ENCODE peak calls at places on chromosomes 13 and 19, in six cellular contexts. One of them, this sample, is unnamed.

GRCh38 chr13:103386341-103386740 is 320.1 kb upstream of the SLC10A2 start:
- DNase-seq in neural progenitor cell: no peak
- DNase-seq in heart left ventricle: no peak
- DNase-seq in adrenal gland: peak; percentile 67
- DNase-seq in left ventricle myocardium inferior: no peak
- DNase-seq in dorsolateral prefrontal cortex: no peak
- DNase-seq in this sample: no peak

GRCh38 chr13:106471957-106472543 is 63.4 kb downstream of the EFNB2 start:
- DNase-seq in left ventricle myocardium inferior: no peak
- DNase-seq in heart left ventricle: no peak
- DNase-seq in dorsolateral prefrontal cortex: no peak
- DNase-seq in neural progenitor cell: peak; percentile 78
- DNase-seq in adrenal gland: peak; percentile 65
- DNase-seq in this sample: no peak

GRCh38 chr19:52102163-52102562 is 6.6 kb upstream of the ZNF841 start:
- DNase-seq in left ventricle myocardium inferior: no peak
- DNase-seq in neural progenitor cell: no peak
- DNase-seq in adrenal gland: no peak
- DNase-seq in heart left ventricle: no peak
- DNase-seq in dorsolateral prefrontal cortex: no peak
- DNase-seq in this sample: no peak

GRCh38 chr13:76808927-76809326 is 77.3 kb downstream of the KCTD12 start:
- DNase-seq in left ventricle myocardium inferior: no peak
- DNase-seq in adrenal gland: no peak
- DNase-seq in neural progenitor cell: no peak
- DNase-seq in dorsolateral prefrontal cortex: no peak
- DNase-seq in heart left ventricle: no peak
- DNase-seq in this sample: no peak

GRCh38 chr19:34120846-34121639 is 51.3 kb upstream of the LSM14A start:
- DNase-seq in heart left ventricle: no peak
- DNase-seq in neural progenitor cell: peak; percentile 60
- DNase-seq in left ventricle myocardium inferior: no peak
- DNase-seq in adrenal gland: peak; percentile 41
- DNase-seq in dorsolateral prefrontal cortex: no peak
- DNase-seq in this sample: no peak

GRCh38 chr13:48258002-48258401 is 25.0 kb downstream of the ITM2B start:
- DNase-seq in left ventricle myocardium inferior: no peak
- DNase-seq in neural progenitor cell: no peak
- DNase-seq in adrenal gland: no peak
- DNase-seq in heart left ventricle: no peak
- DNase-seq in dorsolateral prefrontal cortex: no peak
- DNase-seq in this sample: no peak

GRCh38 chr13:112642061-112642460 is 47.8 kb upstream of the ATP11A start:
- DNase-seq in heart left ventricle: no peak
- DNase-seq in left ventricle myocardium inferior: no peak
- DNase-seq in neural progenitor cell: no peak
- DNase-seq in adrenal gland: no peak
- DNase-seq in dorsolateral prefrontal cortex: no peak
- DNase-seq in this sample: peak; percentile 53

GRCh38 chr13:79392882-79393563 is 13.0 kb downstream of the RBM26 start:
- DNase-seq in neural progenitor cell: no peak
- DNase-seq in left ventricle myocardium inferior: no peak
- DNase-seq in heart left ventricle: no peak
- DNase-seq in adrenal gland: no peak
- DNase-seq in dorsolateral prefrontal cortex: no peak
- DNase-seq in this sample: no peak

GRCh38 chr13:105333416-105333815 is 1202.0 kb downstream of the EFNB2 start:
- DNase-seq in dorsolateral prefrontal cortex: no peak
- DNase-seq in adrenal gland: no peak
- DNase-seq in left ventricle myocardium inferior: no peak
- DNase-seq in neural progenitor cell: no peak
- DNase-seq in heart left ventricle: no peak
- DNase-seq in this sample: no peak

GRCh38 chr13:39952244-39953233 is 297.1 kb downstream of the COG6 start:
- DNase-seq in left ventricle myocardium inferior: no peak
- DNase-seq in dorsolateral prefrontal cortex: no peak
- DNase-seq in heart left ventricle: no peak
- DNase-seq in adrenal gland: no peak
- DNase-seq in neural progenitor cell: no peak
- DNase-seq in this sample: no peak

GRCh38 chr13:81874253-81874652 is 1533.3 kb upstream of the SPRY2 start:
- DNase-seq in heart left ventricle: no peak
- DNase-seq in adrenal gland: no peak
- DNase-seq in neural progenitor cell: no peak
- DNase-seq in dorsolateral prefrontal cortex: no peak
- DNase-seq in left ventricle myocardium inferior: no peak
- DNase-seq in this sample: no peak

GRCh38 chr13:49023441-49023840 is 47.7 kb downstream of the FNDC3A start:
- DNase-seq in neural progenitor cell: no peak
- DNase-seq in adrenal gland: no peak
- DNase-seq in heart left ventricle: no peak
- DNase-seq in dorsolateral prefrontal cortex: no peak
- DNase-seq in left ventricle myocardium inferior: no peak
- DNase-seq in this sample: no peak

GRCh38 chr19:29671393-29672076 is 6.3 kb downstream of the PLEKHF1 start:
- DNase-seq in neural progenitor cell: no peak
- DNase-seq in dorsolateral prefrontal cortex: no peak
- DNase-seq in heart left ventricle: no peak
- DNase-seq in left ventricle myocardium inferior: peak; percentile 68
- DNase-seq in adrenal gland: no peak
- DNase-seq in this sample: peak; percentile 67
- TF ChIP-seq CTCF in neural progenitor cell: no peak
- TF ChIP-seq CTCF in dorsolateral prefrontal cortex: no peak
- TF ChIP-seq CTCF in heart left ventricle: no peak
- TF ChIP-seq CTCF in left ventricle myocardium inferior: peak; percentile 57
- TF ChIP-seq CTCF in adrenal gland: no peak
- TF ChIP-seq CTCF in this sample: no peak

GRCh38 chr13:100176781-100177389 is 88.0 kb downstream of the PCCA start:
- DNase-seq in heart left ventricle: no peak
- DNase-seq in adrenal gland: no peak
- DNase-seq in dorsolateral prefrontal cortex: no peak
- DNase-seq in left ventricle myocardium inferior: no peak
- DNase-seq in neural progenitor cell: peak; percentile 30
- DNase-seq in this sample: no peak
- H3K27me3 ChIP-seq in heart left ventricle: no peaks in the 10 kb centered on the region
- H3K27me3 ChIP-seq in adrenal gland: no peaks in the 10 kb centered on the region
- H3K27me3 ChIP-seq in dorsolateral prefrontal cortex: no peaks in the 10 kb centered on the region
- H3K27me3 ChIP-seq in left ventricle myocardium inferior: no peaks in the 10 kb centered on the region
- H3K27me3 ChIP-seq in neural progenitor cell: no peaks in the 10 kb centered on the region
- H3K27me3 ChIP-seq in this sample: no peaks in the 10 kb centered on the region

GRCh38 chr13:109123971-109124370 is 494.6 kb downstream of the MYO16 start:
- DNase-seq in neural progenitor cell: peak; percentile 28
- DNase-seq in left ventricle myocardium inferior: no peak
- DNase-seq in dorsolateral prefrontal cortex: no peak
- DNase-seq in adrenal gland: no peak
- DNase-seq in heart left ventricle: no peak
- DNase-seq in this sample: no peak
- TF ChIP-seq CTCF in neural progenitor cell: peak; percentile 19
- TF ChIP-seq CTCF in left ventricle myocardium inferior: no peak
- TF ChIP-seq CTCF in dorsolateral prefrontal cortex: no peak
- TF ChIP-seq CTCF in adrenal gland: no peak
- TF ChIP-seq CTCF in heart left ventricle: no peak
- TF ChIP-seq CTCF in this sample: no peak

GRCh38 chr13:99071666-99072065 is 93.8 kb upstream of the DOCK9 start:
- DNase-seq in left ventricle myocardium inferior: no peak
- DNase-seq in dorsolateral prefrontal cortex: no peak
- DNase-seq in neural progenitor cell: no peak
- DNase-seq in heart left ventricle: no peak
- DNase-seq in adrenal gland: no peak
- DNase-seq in this sample: no peak
- H3K27me3 ChIP-seq in left ventricle myocardium inferior: no peaks in the 10 kb centered on the region
- H3K27me3 ChIP-seq in dorsolateral prefrontal cortex: no peaks in the 10 kb centered on the region
- H3K27me3 ChIP-seq in neural progenitor cell: no peaks in the 10 kb centered on the region
- H3K27me3 ChIP-seq in heart left ventricle: no peaks in the 10 kb centered on the region
- H3K27me3 ChIP-seq in adrenal gland: no peaks in the 10 kb centered on the region
- H3K27me3 ChIP-seq in this sample: no peaks in the 10 kb centered on the region

GRCh38 chr19:11558881-11559828 is at the start of gene ELOF1:
- DNase-seq in heart left ventricle: peak; percentile 98
- DNase-seq in neural progenitor cell: peak; percentile 99
- DNase-seq in dorsolateral prefrontal cortex: peak; percentile 98
- DNase-seq in left ventricle myocardium inferior: peak; percentile 97
- DNase-seq in adrenal gland: peak; percentile 99
- DNase-seq in this sample: peak; percentile 98
- TF ChIP-seq CTCF in heart left ventricle: no peak
- TF ChIP-seq CTCF in neural progenitor cell: peak; percentile 31
- TF ChIP-seq CTCF in dorsolateral prefrontal cortex: peak; percentile 22
- TF ChIP-seq CTCF in left ventricle myocardium inferior: peak; percentile 30
- TF ChIP-seq CTCF in adrenal gland: peak; percentile 12
- TF ChIP-seq CTCF in this sample: peak; percentile 22

DNA sequence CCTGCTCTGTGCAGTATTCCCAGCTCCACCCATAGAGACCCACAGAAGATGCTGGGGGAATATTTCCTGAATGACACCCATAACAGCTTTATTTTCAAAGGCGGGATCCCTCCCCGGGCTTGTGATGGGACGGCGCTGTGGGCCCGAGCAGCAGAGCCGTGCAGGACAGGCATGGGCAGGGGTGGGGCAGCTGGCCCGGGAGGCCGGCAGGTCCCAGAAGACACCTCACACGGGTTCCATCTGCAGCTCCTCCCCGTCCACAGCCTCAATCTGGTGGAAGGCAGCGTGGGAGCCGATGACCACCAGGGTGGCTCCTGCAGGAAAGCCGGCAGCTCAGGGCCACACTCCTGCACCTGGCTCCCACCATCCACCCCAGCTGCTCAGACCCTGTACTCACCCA is 2.5 kb downstream of the RABAC1 start:
- DNase-seq in heart left ventricle: no peak
- DNase-seq in dorsolateral prefrontal cortex: no peak
- DNase-seq in adrenal gland: no peak
- DNase-seq in neural progenitor cell: no peak
- DNase-seq in left ventricle myocardium inferior: no peak
- DNase-seq in this sample: no peak
- H3K27me3 ChIP-seq in heart left ventricle: no peaks in the 10 kb centered on the region
- H3K27me3 ChIP-seq in dorsolateral prefrontal cortex: no peaks in the 10 kb centered on the region
- H3K27me3 ChIP-seq in adrenal gland: no peaks in the 10 kb centered on the region
- H3K27me3 ChIP-seq in neural progenitor cell: no peaks in the 10 kb centered on the region
- H3K27me3 ChIP-seq in left ventricle myocardium inferior: no peaks in the 10 kb centered on the region
- H3K27me3 ChIP-seq in this sample: no peaks in the 10 kb centered on the region

This sample was measured in tibial artery.